ENCODE peak calls at places on chromosomes 12 and 14, in four cellular contexts. S, O, W and X are unnamed samples.

GRCh38 chr12:9064815-9065606 is 50.7 kb downstream of the A2M start:
- DNase-seq in S (peak; percentile 93), O (peak; percentile 60), W (peak; percentile 83), X (peak; percentile 10)

GRCh38 chr14:61126083-61126962 is 145.3 kb downstream of the SLC38A6 start:
- DNase-seq in S (no peak), O (no peak), W (peak; percentile 89), X (no peak)

GRCh38 chr12:84814664-84815245 is 97.8 kb downstream of the SLC6A15 start:
- DNase-seq in S (no peak), O (no peak), W (no peak), X (no peak)

GRCh38 chr12:131642771-131643170 is 68.1 kb upstream of the SFSWAP start:
- DNase-seq in S (no peak), O (no peak), W (no peak), X (no peak)

GRCh38 chr12:60148831-60149230 is 553.0 kb downstream of the SLC16A7 start:
- DNase-seq in S (no peak), O (no peak), W (peak; percentile 1), X (no peak)

GRCh38 chr12:103673487-103673886 is 86.4 kb downstream of the STAB2 start:
- DNase-seq in S (no peak), O (no peak), W (no peak), X (no peak)

GRCh38 chr12:62282375-62282774 is 22.2 kb downstream of the USP15 start:
- DNase-seq in S (no peak), O (no peak), W (no peak), X (no peak)

GRCh38 chr14:99188721-99189120 is 83.3 kb downstream of the BCL11B start:
- DNase-seq in S (no peak), O (no peak), W (no peak), X (no peak)

GRCh38 chr12:2523317-2523716 is 271.5 kb upstream of the FKBP4 start:
- DNase-seq in S (no peak), O (no peak), W (no peak), X (no peak)

GRCh38 chr12:54991161-54991991 is 6.8 kb upstream of the TESPA1 start:
- DNase-seq in S (no peak), O (no peak), W (no peak), X (no peak)

GRCh38 chr12:132604108-132605054 is 6.0 kb downstream of the LRCOL1 start:
- DNase-seq in S (no peak), O (no peak), W (peak; percentile 71), X (no peak)

GRCh38 chr12:119660074-119660473 is 7.9 kb upstream of the PRKAB1 start:
- DNase-seq in S (no peak), O (no peak), W (no peak), X (no peak)

GRCh38 chr14:88323520-88324199 is 591 bp upstream of the KCNK10 start:
- DNase-seq in S (no peak), O (no peak), W (no peak), X (no peak)

GRCh38 chr12:26128180-26128579 is 3.3 kb upstream of the BHLHE41 start:
- DNase-seq in S (no peak), O (no peak), W (no peak), X (no peak)

GRCh38 chr12:129704232-129704830 is 199.5 kb downstream of the TMEM132D start:
- DNase-seq in S (no peak), O (no peak), W (no peak), X (no peak)

GRCh38 chr14:105199093-105199492 is 18.0 kb upstream of the NUDT14 start:
- DNase-seq in S (no peak), O (no peak), W (no peak), X (no peak)

GRCh38 chr14:79693935-79694334 is 517.4 kb downstream of the DIO2 start:
- DNase-seq in S (no peak), O (no peak), W (no peak), X (no peak)

GRCh38 chr14:91869556-91869955 is 2.2 kb upstream of the TC2N start:
- DNase-seq in S (no peak), O (no peak), W (no peak), X (no peak)
- H3K27ac ChIP-seq in S (peak overlapping the region; percentile 89), O (peak overlapping the region; percentile 47), W (no peak overlapping the region), X (no peak overlapping the region)

GRCh38 chr12:42468341-42468821 is 121.2 kb downstream of the PRICKLE1 start:
- DNase-seq in S (no peak), O (no peak), W (no peak), X (no peak)

GRCh38 chr12:42473561-42473960 is 116.0 kb downstream of the PRICKLE1 start:
- DNase-seq in S (no peak), O (no peak), W (no peak), X (no peak)

GRCh38 chr12:42473130-42473529 is 116.4 kb downstream of the PRICKLE1 start:
- DNase-seq in S (no peak), O (no peak), W (no peak), X (no peak)

GRCh38 chr12:42469355-42470006 is 120.1 kb downstream of the PRICKLE1 start:
- DNase-seq in S (no peak), O (no peak), W (no peak), X (no peak)

DNA sequence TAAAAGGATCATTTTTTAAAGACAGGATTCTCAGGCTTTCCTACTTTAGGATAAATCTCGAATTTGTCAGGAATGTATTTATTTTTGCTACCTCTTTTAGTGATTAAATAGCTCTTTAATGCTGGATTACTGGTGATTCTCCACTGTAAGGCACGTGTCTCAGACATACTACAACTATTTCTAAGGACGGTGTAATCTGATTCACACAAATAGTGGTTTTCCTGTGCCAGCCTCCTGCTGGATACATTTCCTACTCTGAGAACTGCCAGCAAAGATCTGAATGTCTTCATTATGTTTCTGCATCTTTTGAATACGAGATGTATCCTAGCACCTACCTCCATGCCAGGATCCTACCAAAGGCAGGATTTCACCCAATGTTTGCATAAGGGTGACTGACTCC is 120.7 kb downstream of the PRICKLE1 start:
- DNase-seq in S (no peak), O (no peak), W (no peak), X (no peak)
- H3K27ac ChIP-seq in S (no peak overlapping the region), O (no peak overlapping the region), W (no peak overlapping the region), X (no peak overlapping the region)

DNA sequence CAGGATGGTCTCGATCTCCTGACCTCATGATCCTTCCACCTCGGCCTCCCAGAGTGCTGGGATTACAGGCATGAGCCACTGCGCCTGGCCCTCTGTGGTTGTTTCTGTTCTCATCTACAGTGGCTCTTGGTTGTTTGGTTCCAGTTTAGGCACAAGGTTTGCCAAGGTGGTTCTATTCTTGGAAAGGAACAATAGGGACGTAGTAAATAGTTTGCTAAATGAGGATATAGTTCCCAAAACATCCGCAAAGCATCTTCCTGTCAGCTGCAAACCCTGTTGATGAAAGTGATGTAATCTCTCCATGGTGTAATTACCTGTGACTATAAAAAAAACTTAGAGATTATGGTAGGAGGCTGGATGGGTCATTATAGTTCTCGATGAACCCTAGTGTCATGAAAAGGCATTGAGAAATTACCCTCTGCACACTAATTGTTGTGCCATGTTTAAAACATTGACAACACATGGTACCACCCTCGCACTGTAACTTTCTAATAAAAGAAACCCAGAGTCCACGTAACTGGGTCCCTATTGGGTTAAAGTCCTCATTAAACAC is 52.9 kb downstream of the SUSD6 start:
- DNase-seq in S (no peak), O (no peak), W (no peak), X (no peak)
- H3K27ac ChIP-seq in S (peak overlapping the region; percentile 67), O (no peak overlapping the region), W (peak overlapping the region; percentile 20), X (no peak overlapping the region)

GRCh38 chr12:108648371-108648770 is 14.7 kb upstream of the SELPLG start:
- DNase-seq in S (no peak), O (no peak), W (no peak), X (no peak)
- H3K27ac ChIP-seq in S (peak overlapping the region; percentile 48), O (peak overlapping the region; percentile 32), W (no peak overlapping the region), X (peak overlapping the region; percentile 55)

GRCh38 chr14:51462182-51462581 is 189.5 kb upstream of the FRMD6 start:
- DNase-seq in S (no peak), O (no peak), W (no peak), X (no peak)
- H3K27ac ChIP-seq in S (no peak overlapping the region), O (no peak overlapping the region), W (no peak overlapping the region), X (no peak overlapping the region)